ENCODE peak calls at places on chromosomes 16 and 17, in five cellular contexts. One of them, this sample, is unnamed.

GRCh38 chr17:76208120-76208519 is 32.2 kb downstream of the RNF157 start:
- DNase-seq in SK-N-SH: no peak
- DNase-seq in HCT116: no peak
- DNase-seq in H1: no peak
- DNase-seq in transverse colon: no peak
- DNase-seq in this sample: no peak

GRCh38 chr17:31508310-31509094 is 117.0 kb downstream of the RAB11FIP4 start:
- DNase-seq in SK-N-SH: no peak
- DNase-seq in H1: no peak
- DNase-seq in HCT116: no peak
- DNase-seq in transverse colon: no peak
- DNase-seq in this sample: peak

GRCh38 chr17:81456798-81457197 is 55.8 kb downstream of the ACTG1 start:
- DNase-seq in H1: no peak
- DNase-seq in HCT116: no peak
- DNase-seq in SK-N-SH: no peak
- DNase-seq in transverse colon: no peak
- DNase-seq in this sample: no peak

GRCh38 chr17:42623732-42624596 is 14.5 kb downstream of the TUBG1 start:
- DNase-seq in HCT116: peak
- DNase-seq in H1: no peak
- DNase-seq in transverse colon: peak
- DNase-seq in SK-N-SH: no peak
- DNase-seq in this sample: no peak

GRCh38 chr17:41264599-41264998 is 579 bp upstream of the KRTAP9-6 start:
- DNase-seq in transverse colon: no peak
- DNase-seq in SK-N-SH: no peak
- DNase-seq in H1: no peak
- DNase-seq in HCT116: no peak
- DNase-seq in this sample: no peak

GRCh38 chr17:50807014-50807413 is 28.4 kb upstream of the WFIKKN2 start:
- DNase-seq in SK-N-SH: no peak
- DNase-seq in transverse colon: no peak
- DNase-seq in HCT116: no peak
- DNase-seq in H1: no peak
- DNase-seq in this sample: no peak

GRCh38 chr16:56697456-56698155 is 15.3 kb downstream of the MT1X start:
- DNase-seq in HCT116: no peak
- DNase-seq in SK-N-SH: no peak
- DNase-seq in transverse colon: no peak
- DNase-seq in H1: no peak
- DNase-seq in this sample: no peak

GRCh38 chr17:65349916-65350315 is 211.5 kb downstream of the AXIN2 start:
- DNase-seq in HCT116: no peak
- DNase-seq in SK-N-SH: no peak
- DNase-seq in H1: no peak
- DNase-seq in transverse colon: no peak
- DNase-seq in this sample: no peak

GRCh38 chr16:86322283-86322682 is 188.0 kb upstream of the FOXF1 start:
- DNase-seq in H1: no peak
- DNase-seq in transverse colon: no peak
- DNase-seq in SK-N-SH: no peak
- DNase-seq in HCT116: no peak
- DNase-seq in this sample: no peak

GRCh38 chr16:73093146-73094144 is 45.5 kb upstream of the ZFHX3 start:
- DNase-seq in H1: no peak
- DNase-seq in transverse colon: no peak
- DNase-seq in SK-N-SH: peak
- DNase-seq in HCT116: no peak
- DNase-seq in this sample: no peak

GRCh38 chr17:77645441-77646430 is 312.8 kb upstream of the TNRC6C start:
- DNase-seq in H1: no peak
- DNase-seq in SK-N-SH: no peak
- DNase-seq in transverse colon: no peak
- DNase-seq in HCT116: no peak
- DNase-seq in this sample: peak

GRCh38 chr17:77233127-77233526 is 92.4 kb downstream of the SEC14L1 start:
- DNase-seq in transverse colon: no peak
- DNase-seq in H1: no peak
- DNase-seq in HCT116: no peak
- DNase-seq in SK-N-SH: no peak
- DNase-seq in this sample: no peak

GRCh38 chr16:88303890-88304819 is 78.6 kb upstream of the ZNF469 start:
- DNase-seq in HCT116: no peak
- DNase-seq in SK-N-SH: no peak
- DNase-seq in transverse colon: no peak
- DNase-seq in H1: no peak
- DNase-seq in this sample: no peak

GRCh38 chr17:40886090-40886489 is 1.0 kb upstream of the KRT20 start:
- DNase-seq in H1: no peak
- DNase-seq in transverse colon: no peak
- DNase-seq in SK-N-SH: no peak
- DNase-seq in HCT116: no peak
- DNase-seq in this sample: no peak

GRCh38 chr16:56600398-56600999 is 7.9 kb upstream of the MT2A start:
- DNase-seq in SK-N-SH: peak
- DNase-seq in H1: no peak
- DNase-seq in transverse colon: no peak
- DNase-seq in HCT116: peak
- DNase-seq in this sample: peak

GRCh38 chr17:1485748-1486376 is 6.6 kb downstream of the MYO1C start:
- DNase-seq in transverse colon: peak
- DNase-seq in HCT116: no peak
- DNase-seq in H1: peak
- DNase-seq in SK-N-SH: peak
- DNase-seq in this sample: peak

GRCh38 chr17:29714146-29714545 is 91.4 kb upstream of the CORO6 start:
- DNase-seq in HCT116: no peak
- DNase-seq in SK-N-SH: no peak
- DNase-seq in H1: no peak
- DNase-seq in transverse colon: no peak
- DNase-seq in this sample: no peak

GRCh38 chr16:35450648-35451047 is 1991.2 kb downstream of the TP53TG3F start:
- DNase-seq in H1: no peak
- DNase-seq in transverse colon: no peak
- DNase-seq in HCT116: no peak
- DNase-seq in SK-N-SH: no peak
- DNase-seq in this sample: no peak

GRCh38 chr16:8576141-8577004 is 13.9 kb downstream of the TMEM114 start:
- DNase-seq in transverse colon: no peak
- DNase-seq in HCT116: no peak
- DNase-seq in H1: no peak
- DNase-seq in SK-N-SH: no peak
- DNase-seq in this sample: no peak

GRCh38 chr16:68190745-68191510 is 45.0 kb downstream of the ESRP2 start:
- DNase-seq in SK-N-SH: no peak
- DNase-seq in transverse colon: no peak
- DNase-seq in H1: no peak
- DNase-seq in HCT116: no peak
- DNase-seq in this sample: no peak

GRCh38 chr16:62067981-62068380 is 31.7 kb upstream of the CDH8 start:
- DNase-seq in transverse colon: no peak
- DNase-seq in H1: no peak
- DNase-seq in HCT116: no peak
- DNase-seq in SK-N-SH: no peak
- DNase-seq in this sample: no peak

GRCh38 chr16:4847774-4848587 is 700 bp downstream of the UBN1 start:
- DNase-seq in H1: no peak
- DNase-seq in SK-N-SH: peak
- DNase-seq in HCT116: no peak
- DNase-seq in transverse colon: peak
- DNase-seq in this sample: peak
- TF ChIP-seq CTCF in H1: no peak
- TF ChIP-seq CTCF in SK-N-SH: no peak
- TF ChIP-seq CTCF in HCT116: no peak
- TF ChIP-seq CTCF in transverse colon: no peak
- TF ChIP-seq CTCF in this sample: no peak

DNA sequence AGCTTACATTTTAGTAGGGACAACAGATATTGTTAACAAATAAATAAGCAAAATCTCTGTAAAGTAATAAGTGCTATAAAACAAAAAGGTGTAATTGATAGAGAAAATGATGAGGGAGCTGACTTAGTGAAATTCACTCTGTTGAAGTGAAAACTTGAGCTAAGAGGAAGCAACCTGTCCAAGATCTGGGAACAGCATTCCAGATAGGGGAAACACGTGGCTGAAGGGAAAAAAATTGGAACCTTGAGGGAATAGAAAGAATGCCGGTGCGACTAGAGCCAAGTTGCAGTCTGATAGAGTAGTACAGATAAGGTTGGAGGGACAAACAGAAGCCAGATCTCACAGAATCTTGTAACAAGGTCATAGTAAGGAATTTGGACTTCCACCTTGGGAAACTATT is 583 bp upstream of the DDX52 start:
- DNase-seq in H1: no peak
- DNase-seq in SK-N-SH: peak
- DNase-seq in HCT116: no peak
- DNase-seq in transverse colon: no peak
- DNase-seq in this sample: peak
- TF ChIP-seq POLR2AphosphoS5 in H1: no peak
- TF ChIP-seq POLR2AphosphoS5 in SK-N-SH: no peak
- TF ChIP-seq POLR2AphosphoS5 in HCT116: no peak
- TF ChIP-seq POLR2AphosphoS5 in transverse colon: no peak
- TF ChIP-seq POLR2AphosphoS5 in this sample: no peak

DNA sequence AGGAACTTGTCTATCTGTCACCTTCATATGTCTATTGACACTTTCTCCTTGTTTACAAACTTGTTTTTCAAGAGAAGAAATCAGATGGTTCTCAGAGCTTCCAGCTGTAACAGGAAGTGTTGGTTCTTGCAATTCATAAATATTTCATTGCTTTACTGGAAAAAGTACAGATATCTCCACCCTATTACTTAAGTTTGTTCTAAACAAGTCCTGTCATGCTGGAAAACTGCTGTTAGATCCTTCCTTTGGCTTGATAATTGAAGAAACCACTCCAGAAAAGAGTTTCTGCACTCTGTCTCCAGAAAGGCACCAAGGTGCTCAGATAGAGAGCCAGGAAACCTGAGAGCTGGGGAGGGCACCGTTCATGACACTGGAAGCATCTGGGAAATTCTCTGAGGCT is 181.6 kb downstream of the DNAH9 start:
- DNase-seq in HCT116: no peak
- DNase-seq in transverse colon: no peak
- DNase-seq in H1: no peak
- DNase-seq in SK-N-SH: no peak
- DNase-seq in this sample: no peak
- TF ChIP-seq CTCF in HCT116: no peak
- TF ChIP-seq CTCF in transverse colon: no peak
- TF ChIP-seq CTCF in H1: no peak
- TF ChIP-seq CTCF in SK-N-SH: no peak
- TF ChIP-seq CTCF in this sample: no peak

GRCh38 chr17:61806941-61807340 is 56.4 kb downstream of the BRIP1 start:
- DNase-seq in transverse colon: no peak
- DNase-seq in SK-N-SH: no peak
- DNase-seq in HCT116: no peak
- DNase-seq in H1: no peak
- DNase-seq in this sample: no peak

GRCh38 chr17:61813211-61813610 is 50.1 kb downstream of the BRIP1 start:
- DNase-seq in SK-N-SH: no peak
- DNase-seq in HCT116: no peak
- DNase-seq in H1: no peak
- DNase-seq in transverse colon: no peak
- DNase-seq in this sample: no peak

GRCh38 chr17:61808442-61808841 is 54.9 kb downstream of the BRIP1 start:
- DNase-seq in transverse colon: no peak
- DNase-seq in SK-N-SH: no peak
- DNase-seq in HCT116: no peak
- DNase-seq in H1: no peak
- DNase-seq in this sample: no peak

GRCh38 chr17:61812747-61813146 is 50.6 kb downstream of the BRIP1 start:
- DNase-seq in SK-N-SH: no peak
- DNase-seq in HCT116: no peak
- DNase-seq in transverse colon: no peak
- DNase-seq in H1: no peak
- DNase-seq in this sample: no peak

GRCh38 chr17:61809816-61810392 is 53.4 kb downstream of the BRIP1 start:
- DNase-seq in SK-N-SH: no peak
- DNase-seq in H1: no peak
- DNase-seq in transverse colon: no peak
- DNase-seq in HCT116: no peak
- DNase-seq in this sample: no peak
- TF ChIP-seq POLR2AphosphoS5 in SK-N-SH: peak
- TF ChIP-seq POLR2AphosphoS5 in H1: no peak
- TF ChIP-seq POLR2AphosphoS5 in transverse colon: no peak
- TF ChIP-seq POLR2AphosphoS5 in HCT116: no peak
- TF ChIP-seq POLR2AphosphoS5 in this sample: no peak